ENCODE peak calls at places on chromosomes 16 and 17, in four cellular contexts. B is K562, Z is HepG2, T is GM12878. M is an unnamed sample.

GRCh38 chr16:31130336-31130812 is 5.2 kb downstream of the PRSS8 start:
- DNase-seq in B (no peak), Z (no peak), T (no peak), M (no peak)

GRCh38 chr17:63356275-63356905 is 89.7 kb downstream of the CYB561 start:
- DNase-seq in B (no peak), Z (no peak), T (no peak), M (peak; percentile 32)

GRCh38 chr17:81582769-81583168 is 30.6 kb upstream of the FAAP100 start:
- DNase-seq in B (no peak), Z (no peak), T (no peak), M (no peak)

GRCh38 chr17:47776330-47777197 is 43.5 kb downstream of the TBX21 start:
- DNase-seq in B (peak; percentile 74), Z (peak; percentile 47), T (no peak), M (peak; percentile 69)

GRCh38 chr16:86986136-86986535 is 331.1 kb downstream of the C16orf95 start:
- DNase-seq in B (no peak), Z (no peak), T (no peak), M (peak; percentile 35)

GRCh38 chr16:27446721-27447120 is 44.7 kb downstream of the IL21R start:
- DNase-seq in B (no peak), Z (no peak), T (no peak), M (no peak)

GRCh38 chr17:30095507-30096244 is 20.9 kb upstream of the NSRP1 start:
- DNase-seq in B (peak; percentile 25), Z (peak; percentile 64), T (peak; percentile 36), M (peak; percentile 33)

GRCh38 chr17:79651751-79652150 is 40.9 kb upstream of the RBFOX3 start:
- DNase-seq in B (no peak), Z (no peak), T (no peak), M (peak; percentile 1)

GRCh38 chr17:28335959-28336871 is 654 bp downstream of the TNFAIP1 start:
- DNase-seq in B (peak; percentile 31), Z (peak; percentile 82), T (no peak), M (peak; percentile 28)

GRCh38 chr16:66959645-66960177 is 1.4 kb upstream of the CES3 start:
- DNase-seq in B (no peak), Z (no peak), T (no peak), M (no peak)

GRCh38 chr16:65414284-65414984 is 292.6 kb upstream of the CDH11 start:
- DNase-seq in B (no peak), Z (no peak), T (no peak), M (no peak)

GRCh38 chr17:31778538-31778937 is 80.5 kb downstream of the COPRS start:
- DNase-seq in B (no peak), Z (no peak), T (no peak), M (no peak)

GRCh38 chr17:67499673-67500072 is 122.6 kb downstream of the PITPNC1 start:
- DNase-seq in B (no peak), Z (no peak), T (no peak), M (no peak)

GRCh38 chr16:14194706-14195105 is 123.6 kb downstream of the MRTFB start:
- DNase-seq in B (no peak), Z (no peak), T (no peak), M (no peak)

GRCh38 chr16:81641403-81642106 is 137.5 kb upstream of the PLCG2 start:
- DNase-seq in B (no peak), Z (no peak), T (no peak), M (no peak)

GRCh38 chr17:40480501-40481003 is 20.9 kb downstream of the TNS4 start:
- DNase-seq in B (no peak), Z (peak; percentile 68), T (peak; percentile 8), M (no peak)

GRCh38 chr16:69110406-69110805 is 5.0 kb downstream of the HAS3 start:
- DNase-seq in B (no peak), Z (no peak), T (no peak), M (no peak)

GRCh38 chr17:59154721-59155438 is at the start of gene SKA2:
- DNase-seq in B (peak; percentile 93), Z (no peak), T (peak; percentile 100), M (peak; percentile 91)

GRCh38 chr16:22969567-22969966 is 155.6 kb downstream of the HS3ST2 start:
- DNase-seq in B (no peak), Z (no peak), T (no peak), M (no peak)

GRCh38 chr17:51873302-51873701 is 285.2 kb downstream of the CA10 start:
- DNase-seq in B (no peak), Z (no peak), T (no peak), M (no peak)
- TF ChIP-seq FOXM1 in B (no peak), Z (no peak), T (no peak), M (no peak)

GRCh38 chr16:55294129-55294528 is 29.9 kb upstream of the IRX6 start:
- DNase-seq in B (peak; percentile 35), Z (no peak), T (no peak), M (peak; percentile 11)

GRCh38 chr16:55301385-55302008 is 22.5 kb upstream of the IRX6 start:
- DNase-seq in B (no peak), Z (no peak), T (no peak), M (no peak)

GRCh38 chr16:55294947-55295346 is 29.1 kb upstream of the IRX6 start:
- DNase-seq in B (no peak), Z (no peak), T (no peak), M (no peak)

GRCh38 chr16:55297062-55297909 is 26.7 kb upstream of the IRX6 start:
- DNase-seq in B (no peak), Z (no peak), T (no peak), M (peak; percentile 29)

DNA sequence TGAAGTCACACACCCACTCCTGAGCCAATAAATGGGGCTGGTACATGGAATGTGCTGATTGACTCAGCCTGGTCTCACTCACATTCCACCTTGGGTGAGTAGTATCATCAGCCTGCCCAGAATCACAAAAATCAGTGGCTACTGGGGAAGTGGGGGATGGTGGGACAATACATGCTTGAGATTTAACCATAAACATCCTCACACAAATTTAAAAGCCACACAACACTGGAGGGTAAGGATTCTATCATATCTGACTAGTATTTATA is 26.2 kb upstream of the IRX6 start:
- DNase-seq in B (no peak), Z (no peak), T (no peak), M (no peak)
- TF ChIP-seq SP1 in B (no peak), Z (no peak), T (no peak), M (no peak)

GRCh38 chr17:83203073-83203471 is 123.7 kb downstream of the METRNL start:
- DNase-seq in B (no peak), Z (peak; percentile 72), T (no peak), M (no peak)
- TF ChIP-seq FOXM1 in B (no peak), Z (no peak), T (no peak), M (no peak)

GRCh38 chr17:1506649-1507254 is 9.7 kb downstream of the INPP5K start:
- DNase-seq in B (no peak), Z (no peak), T (no peak), M (no peak)

GRCh38 chr17:1505586-1505985 is 10.8 kb downstream of the INPP5K start:
- DNase-seq in B (no peak), Z (no peak), T (no peak), M (no peak)

GRCh38 chr17:1509255-1509943 is 7.0 kb downstream of the INPP5K start:
- DNase-seq in B (no peak), Z (peak; percentile 74), T (no peak), M (no peak)

GRCh38 chr17:1498869-1499268 is 6.4 kb upstream of the MYO1C start:
- DNase-seq in B (no peak), Z (no peak), T (no peak), M (no peak)

GRCh38 chr17:1504866-1505265 is 11.5 kb downstream of the INPP5K start:
- DNase-seq in B (no peak), Z (no peak), T (no peak), M (no peak)
- TF ChIP-seq SP1 in B (no peak), Z (no peak), T (no peak), M (no peak)

GRCh38 chr17:75683467-75684041 is 16.4 kb downstream of the SAP30BP start:
- DNase-seq in B (peak; percentile 36), Z (peak; percentile 59), T (no peak), M (no peak)

GRCh38 chr17:75679706-75680201 is 12.6 kb downstream of the SAP30BP start:
- DNase-seq in B (no peak), Z (no peak), T (no peak), M (no peak)

GRCh38 chr17:75681289-75681688 is 14.2 kb downstream of the SAP30BP start:
- DNase-seq in B (no peak), Z (no peak), T (no peak), M (no peak)

GRCh38 chr17:75684249-75684648 is 17.1 kb downstream of the SAP30BP start:
- DNase-seq in B (no peak), Z (no peak), T (no peak), M (no peak)

DNA sequence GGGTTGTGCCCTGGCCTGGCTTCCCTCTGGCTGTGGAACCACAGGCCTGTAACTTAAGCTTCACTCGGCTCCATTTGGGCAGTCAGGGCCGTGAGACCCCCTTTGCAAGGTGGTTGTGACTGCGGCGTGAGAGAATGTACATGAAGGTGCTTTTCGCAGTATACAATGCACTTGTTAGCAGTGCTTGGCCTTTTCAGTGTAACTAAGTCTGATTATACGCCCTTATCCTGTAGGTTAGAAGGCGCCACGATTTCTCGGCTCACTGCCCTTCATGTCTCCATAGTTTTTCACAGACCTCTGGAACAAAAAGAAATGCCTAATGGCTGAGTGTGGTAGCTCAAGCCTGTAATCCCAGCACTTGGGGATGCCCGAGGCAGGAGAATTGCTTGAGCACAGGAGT is 13.3 kb downstream of the SAP30BP start:
- DNase-seq in B (no peak), Z (no peak), T (no peak), M (no peak)
- TF ChIP-seq FOXM1 in B (no peak), Z (no peak), T (no peak), M (no peak)

GRCh38 chr17:50768348-50768761 is 1.0 kb upstream of the ANKRD40CL start:
- DNase-seq in B (no peak), Z (peak; percentile 38), T (no peak), M (no peak)

GRCh38 chr17:50774225-50774803 is 7.0 kb upstream of the ANKRD40CL start:
- DNase-seq in B (no peak), Z (no peak), T (no peak), M (no peak)

GRCh38 chr17:50767446-50767845 is at the start of gene ANKRD40CL:
- DNase-seq in B (no peak), Z (no peak), T (no peak), M (no peak)

GRCh38 chr17:50769884-50770283 is 2.6 kb upstream of the ANKRD40CL start:
- DNase-seq in B (no peak), Z (no peak), T (no peak), M (no peak)

GRCh38 chr17:50772251-50772650 is 4.9 kb upstream of the ANKRD40CL start:
- DNase-seq in B (no peak), Z (no peak), T (no peak), M (no peak)
- TF ChIP-seq SP1 in B (no peak), Z (no peak), T (no peak), M (no peak)